ENCODE peak calls at places on chromosomes 12 and 14, in five cellular contexts. One of them, this sample, is unnamed.

GRCh38 chr12:34603382-34604035 is 581.2 kb downstream of the ALG10 start:
- DNase-seq in upper lobe of left lung: no peak
- DNase-seq in heart left ventricle: no peak
- DNase-seq in A549: no peak
- DNase-seq in psoas muscle: no peak
- DNase-seq in this sample: no peak

GRCh38 chr14:50000215-50001145 is 107.6 kb downstream of the ARF6 start:
- DNase-seq in A549: no peak
- DNase-seq in upper lobe of left lung: peak
- DNase-seq in psoas muscle: peak
- DNase-seq in heart left ventricle: peak
- DNase-seq in this sample: peak

GRCh38 chr12:75850751-75851462 is 180.7 kb downstream of the PHLDA1 start:
- DNase-seq in upper lobe of left lung: no peak
- DNase-seq in psoas muscle: no peak
- DNase-seq in heart left ventricle: no peak
- DNase-seq in A549: peak
- DNase-seq in this sample: no peak

GRCh38 chr12:56766535-56766934 is 3.4 kb downstream of the HSD17B6 start:
- DNase-seq in upper lobe of left lung: no peak
- DNase-seq in psoas muscle: no peak
- DNase-seq in heart left ventricle: no peak
- DNase-seq in A549: no peak
- DNase-seq in this sample: no peak

GRCh38 chr12:49336645-49337584 is at the start of gene C1QL4:
- DNase-seq in upper lobe of left lung: peak
- DNase-seq in heart left ventricle: peak
- DNase-seq in A549: peak
- DNase-seq in psoas muscle: peak
- DNase-seq in this sample: peak

GRCh38 chr12:85633491-85633890 is 202.7 kb downstream of the RASSF9 start:
- DNase-seq in psoas muscle: no peak
- DNase-seq in A549: no peak
- DNase-seq in upper lobe of left lung: no peak
- DNase-seq in heart left ventricle: no peak
- DNase-seq in this sample: no peak

GRCh38 chr12:16531623-16532022 is 74.3 kb downstream of the LMO3 start:
- DNase-seq in heart left ventricle: no peak
- DNase-seq in A549: no peak
- DNase-seq in psoas muscle: no peak
- DNase-seq in upper lobe of left lung: no peak
- DNase-seq in this sample: no peak

GRCh38 chr14:100384277-100384676 is 61.1 kb downstream of the SLC25A47 start:
- DNase-seq in heart left ventricle: no peak
- DNase-seq in upper lobe of left lung: no peak
- DNase-seq in psoas muscle: no peak
- DNase-seq in A549: no peak
- DNase-seq in this sample: no peak

GRCh38 chr12:128521981-128522380 is 255.0 kb downstream of the TMEM132C start:
- DNase-seq in heart left ventricle: no peak
- DNase-seq in upper lobe of left lung: no peak
- DNase-seq in A549: no peak
- DNase-seq in psoas muscle: no peak
- DNase-seq in this sample: no peak

GRCh38 chr12:71439613-71440392 is at the start of gene LGR5:
- DNase-seq in heart left ventricle: peak
- DNase-seq in A549: no peak
- DNase-seq in upper lobe of left lung: no peak
- DNase-seq in psoas muscle: peak
- DNase-seq in this sample: peak

GRCh38 chr12:11496157-11496851 is 100.9 kb upstream of the PRB2 start:
- DNase-seq in upper lobe of left lung: no peak
- DNase-seq in heart left ventricle: no peak
- DNase-seq in A549: no peak
- DNase-seq in psoas muscle: no peak
- DNase-seq in this sample: no peak

GRCh38 chr12:2664721-2665577 is 129.8 kb upstream of the FKBP4 start:
- DNase-seq in upper lobe of left lung: no peak
- DNase-seq in A549: no peak
- DNase-seq in psoas muscle: no peak
- DNase-seq in heart left ventricle: no peak
- DNase-seq in this sample: no peak

GRCh38 chr12:116547955-116548471 is 11.2 kb upstream of the MAP1LC3B2 start:
- DNase-seq in psoas muscle: no peak
- DNase-seq in A549: no peak
- DNase-seq in upper lobe of left lung: no peak
- DNase-seq in heart left ventricle: no peak
- DNase-seq in this sample: no peak

GRCh38 chr12:126309278-126309677 is 1244.0 kb downstream of the AACS start:
- DNase-seq in psoas muscle: no peak
- DNase-seq in heart left ventricle: no peak
- DNase-seq in A549: no peak
- DNase-seq in upper lobe of left lung: no peak
- DNase-seq in this sample: no peak

GRCh38 chr12:109726106-109726497 is 12.5 kb downstream of the FAM222A start:
- DNase-seq in A549: no peak
- DNase-seq in heart left ventricle: no peak
- DNase-seq in psoas muscle: no peak
- DNase-seq in upper lobe of left lung: no peak
- DNase-seq in this sample: no peak

GRCh38 chr12:75690556-75690955 is 179.1 kb upstream of the KRR1 start:
- DNase-seq in psoas muscle: no peak
- DNase-seq in upper lobe of left lung: no peak
- DNase-seq in A549: peak
- DNase-seq in heart left ventricle: no peak
- DNase-seq in this sample: no peak

GRCh38 chr14:76331328-76332011 is 44.5 kb upstream of the ESRRB start:
- DNase-seq in upper lobe of left lung: no peak
- DNase-seq in heart left ventricle: no peak
- DNase-seq in A549: no peak
- DNase-seq in psoas muscle: no peak
- DNase-seq in this sample: no peak

GRCh38 chr14:88426271-88426670 is 40.8 kb downstream of the SPATA7 start:
- DNase-seq in upper lobe of left lung: no peak
- DNase-seq in heart left ventricle: peak
- DNase-seq in psoas muscle: no peak
- DNase-seq in A549: no peak
- DNase-seq in this sample: no peak

GRCh38 chr12:98594050-98594853 is 766 bp downstream of the SLC25A3 start:
- DNase-seq in psoas muscle: peak
- DNase-seq in upper lobe of left lung: peak
- DNase-seq in heart left ventricle: peak
- DNase-seq in A549: no peak
- DNase-seq in this sample: peak

GRCh38 chr12:98587084-98587483 is 6.4 kb upstream of the SLC25A3 start:
- DNase-seq in psoas muscle: no peak
- DNase-seq in heart left ventricle: no peak
- DNase-seq in upper lobe of left lung: no peak
- DNase-seq in A549: no peak
- DNase-seq in this sample: no peak

GRCh38 chr12:98592825-98593322 is 612 bp upstream of the SLC25A3 start:
- DNase-seq in heart left ventricle: no peak
- DNase-seq in A549: no peak
- DNase-seq in psoas muscle: no peak
- DNase-seq in upper lobe of left lung: no peak
- DNase-seq in this sample: no peak

GRCh38 chr12:98593351-98594049 is at the start of gene SLC25A3:
- DNase-seq in upper lobe of left lung: peak
- DNase-seq in psoas muscle: peak
- DNase-seq in heart left ventricle: peak
- DNase-seq in A549: peak
- DNase-seq in this sample: peak

GRCh38 chr12:98591209-98591608 is 2.3 kb upstream of the SLC25A3 start:
- DNase-seq in heart left ventricle: no peak
- DNase-seq in psoas muscle: no peak
- DNase-seq in A549: no peak
- DNase-seq in upper lobe of left lung: no peak
- DNase-seq in this sample: no peak
- TF ChIP-seq CTCF in heart left ventricle: no peak
- TF ChIP-seq CTCF in psoas muscle: no peak
- TF ChIP-seq CTCF in A549: no peak
- TF ChIP-seq CTCF in upper lobe of left lung: no peak
- TF ChIP-seq CTCF in this sample: no peak

DNA sequence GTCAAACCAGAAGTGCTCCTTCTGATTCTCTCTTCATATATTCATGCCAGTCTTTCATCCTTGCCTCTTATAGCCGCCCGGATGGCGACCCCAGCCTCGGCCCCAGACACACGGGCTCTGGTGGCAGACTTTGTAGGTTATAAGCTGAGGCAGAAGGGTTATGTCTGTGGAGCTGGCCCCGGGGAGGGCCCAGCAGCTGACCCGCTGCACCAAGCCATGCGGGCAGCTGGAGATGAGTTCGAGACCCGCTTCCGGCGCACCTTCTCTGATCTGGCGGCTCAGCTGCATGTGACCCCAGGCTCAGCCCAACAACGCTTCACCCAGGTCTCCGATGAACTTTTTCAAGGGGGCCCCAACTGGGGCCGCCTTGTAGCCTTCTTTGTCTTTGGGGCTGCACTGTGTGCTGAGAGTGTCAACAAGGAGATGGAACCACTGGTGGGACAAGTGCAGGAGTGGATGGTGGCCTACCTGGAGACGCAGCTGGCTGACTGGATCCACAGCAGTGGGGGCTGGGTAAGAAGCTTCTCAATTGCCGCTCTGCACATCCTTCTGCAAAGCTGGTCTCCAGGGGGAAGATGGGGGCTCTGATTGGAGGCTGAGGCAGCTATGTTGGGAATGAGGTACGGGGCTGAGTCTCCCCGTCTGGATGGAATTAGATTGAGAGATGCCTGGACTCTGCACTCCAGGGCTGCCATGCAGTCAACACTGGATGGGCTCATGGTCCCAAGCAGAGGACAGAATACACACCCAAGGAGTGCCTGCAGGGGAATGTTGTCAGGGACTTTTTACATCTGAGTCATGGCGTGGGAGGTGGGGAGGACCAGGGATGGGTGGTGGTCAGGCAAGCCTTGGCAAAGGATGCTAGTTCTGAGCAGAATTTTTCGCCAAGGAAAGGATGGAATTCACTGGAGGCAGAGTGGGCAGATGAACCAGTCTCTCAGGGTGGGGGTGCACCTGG is 1.3 kb downstream of the BCL2L2 start:
- DNase-seq in A549: no peak
- DNase-seq in upper lobe of left lung: no peak
- DNase-seq in heart left ventricle: no peak
- DNase-seq in psoas muscle: no peak
- DNase-seq in this sample: no peak
- H3K27ac ChIP-seq in A549: peak
- H3K27ac ChIP-seq in upper lobe of left lung: peak
- H3K27ac ChIP-seq in heart left ventricle: peak
- H3K27ac ChIP-seq in psoas muscle: peak
- H3K27ac ChIP-seq in this sample: peak

DNA sequence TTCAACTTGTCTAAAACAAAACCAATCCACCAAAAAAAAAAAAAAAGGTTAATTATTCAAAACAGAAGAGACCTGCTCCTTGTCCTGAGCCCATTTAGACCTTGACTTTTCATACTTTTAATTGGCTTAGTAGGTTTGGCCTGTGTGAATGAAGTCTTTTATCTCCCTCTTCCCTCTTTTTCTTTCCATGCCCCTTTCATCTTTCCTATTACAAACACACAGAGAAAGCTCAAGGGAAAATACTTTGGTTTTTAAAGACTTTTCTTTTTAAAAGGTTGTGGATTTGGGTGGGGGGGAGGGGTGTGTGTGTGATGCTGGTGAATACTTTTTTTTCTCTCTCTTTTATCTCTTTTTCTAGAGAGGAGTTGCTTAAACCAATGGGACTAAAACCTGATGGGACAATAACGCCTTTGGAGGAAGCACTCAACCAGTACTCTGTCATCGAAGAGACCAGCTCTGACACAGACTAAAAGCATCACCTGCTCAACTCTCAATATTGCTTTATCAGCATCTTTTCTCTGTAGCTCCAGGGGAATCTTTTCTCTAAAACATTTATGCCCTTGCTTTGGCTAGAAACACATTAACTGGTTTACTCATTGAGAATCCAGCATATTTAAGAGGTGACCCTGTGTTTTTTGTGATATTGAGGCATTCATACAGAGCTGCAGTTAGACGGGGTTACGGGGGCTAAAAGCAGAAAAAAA is 70.0 kb upstream of the TMEM263 start:
- DNase-seq in heart left ventricle: no peak
- DNase-seq in A549: no peak
- DNase-seq in upper lobe of left lung: no peak
- DNase-seq in psoas muscle: no peak
- DNase-seq in this sample: no peak
- TF ChIP-seq CTCF in heart left ventricle: no peak
- TF ChIP-seq CTCF in A549: no peak
- TF ChIP-seq CTCF in upper lobe of left lung: no peak
- TF ChIP-seq CTCF in psoas muscle: no peak
- TF ChIP-seq CTCF in this sample: no peak

GRCh38 chr14:23359722-23360447 is 5.1 kb downstream of the EFS start:
- DNase-seq in A549: no peak
- DNase-seq in psoas muscle: no peak
- DNase-seq in heart left ventricle: no peak
- DNase-seq in upper lobe of left lung: no peak
- DNase-seq in this sample: no peak
- H3K27ac ChIP-seq in A549: no peak
- H3K27ac ChIP-seq in psoas muscle: no peak
- H3K27ac ChIP-seq in heart left ventricle: no peak
- H3K27ac ChIP-seq in upper lobe of left lung: no peak
- H3K27ac ChIP-seq in this sample: no peak

DNA sequence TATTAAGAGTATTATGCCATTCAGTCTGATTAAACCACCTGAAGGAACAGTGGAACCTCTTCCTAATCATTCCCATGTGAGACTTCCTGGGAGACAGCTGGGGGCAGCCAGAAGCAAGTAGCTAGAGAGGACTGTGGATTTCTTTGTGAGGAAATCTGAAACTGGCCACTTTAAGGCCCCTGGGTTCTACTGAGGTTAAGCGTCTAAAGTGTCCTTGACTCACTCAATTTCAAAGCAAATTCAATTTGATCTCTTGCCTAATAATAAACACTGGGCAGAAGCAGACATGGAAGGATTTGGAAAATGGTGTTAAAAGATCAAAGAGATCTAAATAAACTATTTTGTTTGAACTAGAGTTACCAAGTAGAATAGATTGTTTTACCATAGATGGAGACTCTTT is 909.9 kb downstream of the NRXN3 start:
- DNase-seq in A549: no peak
- DNase-seq in upper lobe of left lung: no peak
- DNase-seq in heart left ventricle: no peak
- DNase-seq in psoas muscle: no peak
- DNase-seq in this sample: no peak
- TF ChIP-seq CTCF in A549: no peak
- TF ChIP-seq CTCF in upper lobe of left lung: no peak
- TF ChIP-seq CTCF in heart left ventricle: no peak
- TF ChIP-seq CTCF in psoas muscle: no peak
- TF ChIP-seq CTCF in this sample: no peak

GRCh38 chr12:113103756-113104450 is 31.7 kb downstream of the RASAL1 start:
- DNase-seq in upper lobe of left lung: peak
- DNase-seq in psoas muscle: no peak
- DNase-seq in heart left ventricle: no peak
- DNase-seq in A549: no peak
- DNase-seq in this sample: no peak
- H3K27ac ChIP-seq in upper lobe of left lung: no peak
- H3K27ac ChIP-seq in psoas muscle: no peak
- H3K27ac ChIP-seq in heart left ventricle: no peak
- H3K27ac ChIP-seq in A549: no peak
- H3K27ac ChIP-seq in this sample: no peak

GRCh38 chr14:37428954-37429353 is 166.1 kb downstream of the FOXA1 start:
- DNase-seq in upper lobe of left lung: no peak
- DNase-seq in psoas muscle: no peak
- DNase-seq in A549: no peak
- DNase-seq in heart left ventricle: no peak
- DNase-seq in this sample: no peak
- TF ChIP-seq CTCF in upper lobe of left lung: no peak
- TF ChIP-seq CTCF in psoas muscle: no peak
- TF ChIP-seq CTCF in A549: no peak
- TF ChIP-seq CTCF in heart left ventricle: no peak
- TF ChIP-seq CTCF in this sample: no peak

GRCh38 chr12:124432376-124432775 is 135.0 kb downstream of the NCOR2 start:
- DNase-seq in upper lobe of left lung: peak
- DNase-seq in A549: no peak
- DNase-seq in heart left ventricle: peak
- DNase-seq in psoas muscle: no peak
- DNase-seq in this sample: no peak
- H3K27ac ChIP-seq in upper lobe of left lung: peak
- H3K27ac ChIP-seq in A549: no peak
- H3K27ac ChIP-seq in heart left ventricle: peak
- H3K27ac ChIP-seq in psoas muscle: peak
- H3K27ac ChIP-seq in this sample: peak

This sample was measured in gastrocnemius medialis.